ENCODE peak calls at places on chromosomes 4 and X, in five cellular contexts. One of them, this sample, is unnamed.

GRCh38 chrX:107704181-107704580 is 71.4 kb downstream of the TSC22D3 start:
- DNase-seq in left lung: no peak
- DNase-seq in HFF-Myc: no peak
- DNase-seq in RWPE1: no peak
- DNase-seq in A549: no peak
- DNase-seq in this sample: no peak

GRCh38 chr4:65624651-65625050 is 45.6 kb downstream of the EPHA5 start:
- DNase-seq in A549: no peak
- DNase-seq in left lung: no peak
- DNase-seq in RWPE1: no peak
- DNase-seq in HFF-Myc: no peak
- DNase-seq in this sample: no peak

GRCh38 chrX:65300104-65300809 is 234.3 kb downstream of the LAS1L start:
- DNase-seq in A549: no peak
- DNase-seq in HFF-Myc: no peak
- DNase-seq in RWPE1: no peak
- DNase-seq in left lung: no peak
- DNase-seq in this sample: no peak

GRCh38 chrX:30961805-30962204 is 72.8 kb upstream of the TAB3 start:
- DNase-seq in left lung: no peak
- DNase-seq in RWPE1: no peak
- DNase-seq in A549: no peak
- DNase-seq in HFF-Myc: no peak
- DNase-seq in this sample: no peak

GRCh38 chrX:71533850-71534515 is 1.1 kb downstream of the OGT start:
- DNase-seq in A549: peak
- DNase-seq in left lung: peak
- DNase-seq in RWPE1: no peak
- DNase-seq in HFF-Myc: no peak
- DNase-seq in this sample: no peak

GRCh38 chrX:55778322-55778721 is 60.8 kb downstream of the RRAGB start:
- DNase-seq in RWPE1: no peak
- DNase-seq in left lung: no peak
- DNase-seq in HFF-Myc: no peak
- DNase-seq in A549: no peak
- DNase-seq in this sample: no peak

GRCh38 chr4:48777739-48778138 is 2.3 kb downstream of the FRYL start:
- DNase-seq in HFF-Myc: no peak
- DNase-seq in left lung: no peak
- DNase-seq in RWPE1: no peak
- DNase-seq in A549: no peak
- DNase-seq in this sample: no peak

GRCh38 chrX:103864886-103865534 is 33.0 kb upstream of the RAB9B start:
- DNase-seq in RWPE1: no peak
- DNase-seq in left lung: no peak
- DNase-seq in A549: no peak
- DNase-seq in HFF-Myc: no peak
- DNase-seq in this sample: no peak

GRCh38 chr4:72875138-72875537 is 194.4 kb downstream of the COX18 start:
- DNase-seq in A549: no peak
- DNase-seq in left lung: no peak
- DNase-seq in HFF-Myc: no peak
- DNase-seq in RWPE1: no peak
- DNase-seq in this sample: no peak

GRCh38 chr4:185352202-185352601 is 43.5 kb downstream of the LRP2BP start:
- DNase-seq in RWPE1: no peak
- DNase-seq in left lung: no peak
- DNase-seq in A549: no peak
- DNase-seq in HFF-Myc: no peak
- DNase-seq in this sample: no peak

GRCh38 chr4:40586034-40586433 is 43.6 kb downstream of the RBM47 start:
- DNase-seq in A549: no peak
- DNase-seq in RWPE1: no peak
- DNase-seq in HFF-Myc: no peak
- DNase-seq in left lung: no peak
- DNase-seq in this sample: no peak

GRCh38 chrX:47576021-47576898 is 6.0 kb upstream of the TIMP1 start:
- DNase-seq in A549: no peak
- DNase-seq in left lung: no peak
- DNase-seq in RWPE1: no peak
- DNase-seq in HFF-Myc: no peak
- DNase-seq in this sample: no peak

GRCh38 chr4:98491862-98492554 is 166.4 kb downstream of the TSPAN5 start:
- DNase-seq in RWPE1: no peak
- DNase-seq in A549: no peak
- DNase-seq in left lung: no peak
- DNase-seq in HFF-Myc: no peak
- DNase-seq in this sample: no peak

GRCh38 chrX:37543324-37543723 is 28.1 kb upstream of the LANCL3 start:
- DNase-seq in A549: no peak
- DNase-seq in left lung: no peak
- DNase-seq in RWPE1: no peak
- DNase-seq in HFF-Myc: no peak
- DNase-seq in this sample: no peak

GRCh38 chr4:95693594-95693993 is 144.8 kb upstream of the UNC5C start:
- DNase-seq in left lung: no peak
- DNase-seq in A549: peak
- DNase-seq in HFF-Myc: no peak
- DNase-seq in RWPE1: no peak
- DNase-seq in this sample: no peak
- TF ChIP-seq CTCF in left lung: no peak
- TF ChIP-seq CTCF in A549: no peak
- TF ChIP-seq CTCF in HFF-Myc: no peak
- TF ChIP-seq CTCF in RWPE1: no peak
- TF ChIP-seq CTCF in this sample: peak

DNA sequence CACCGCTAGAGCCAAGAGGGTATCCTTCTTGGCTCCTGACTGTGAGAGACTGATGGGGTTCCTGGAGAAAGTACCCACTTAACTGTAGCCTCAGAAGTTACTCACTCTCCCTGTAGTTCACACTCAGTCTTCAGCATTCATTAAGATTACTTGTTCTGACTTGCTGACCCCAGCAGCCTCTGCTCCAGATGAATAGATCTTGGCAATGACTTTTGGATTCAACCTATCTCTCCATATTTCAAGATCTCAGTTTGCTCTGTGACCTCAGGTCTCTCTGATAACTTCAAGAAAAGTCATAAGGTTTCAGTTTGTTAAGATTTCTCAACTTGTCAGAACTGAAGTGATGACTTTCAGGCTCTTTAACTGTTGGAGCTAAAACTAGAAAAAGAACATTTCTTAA is 825.6 kb downstream of the PCDH7 start:
- DNase-seq in RWPE1: peak
- DNase-seq in HFF-Myc: no peak
- DNase-seq in A549: no peak
- DNase-seq in left lung: no peak
- DNase-seq in this sample: no peak
- TF ChIP-seq CTCF in RWPE1: no peak
- TF ChIP-seq CTCF in HFF-Myc: no peak
- TF ChIP-seq CTCF in A549: no peak
- TF ChIP-seq CTCF in left lung: no peak
- TF ChIP-seq CTCF in this sample: no peak

GRCh38 chrX:45822124-45822523 is 621.4 kb upstream of the DIPK2B start:
- DNase-seq in RWPE1: no peak
- DNase-seq in left lung: no peak
- DNase-seq in A549: no peak
- DNase-seq in HFF-Myc: no peak
- DNase-seq in this sample: no peak

GRCh38 chrX:45830343-45830742 is 629.7 kb upstream of the DIPK2B start:
- DNase-seq in left lung: no peak
- DNase-seq in A549: no peak
- DNase-seq in HFF-Myc: no peak
- DNase-seq in RWPE1: no peak
- DNase-seq in this sample: no peak

GRCh38 chrX:45818913-45819312 is 618.2 kb upstream of the DIPK2B start:
- DNase-seq in HFF-Myc: no peak
- DNase-seq in A549: no peak
- DNase-seq in left lung: no peak
- DNase-seq in RWPE1: no peak
- DNase-seq in this sample: no peak

DNA sequence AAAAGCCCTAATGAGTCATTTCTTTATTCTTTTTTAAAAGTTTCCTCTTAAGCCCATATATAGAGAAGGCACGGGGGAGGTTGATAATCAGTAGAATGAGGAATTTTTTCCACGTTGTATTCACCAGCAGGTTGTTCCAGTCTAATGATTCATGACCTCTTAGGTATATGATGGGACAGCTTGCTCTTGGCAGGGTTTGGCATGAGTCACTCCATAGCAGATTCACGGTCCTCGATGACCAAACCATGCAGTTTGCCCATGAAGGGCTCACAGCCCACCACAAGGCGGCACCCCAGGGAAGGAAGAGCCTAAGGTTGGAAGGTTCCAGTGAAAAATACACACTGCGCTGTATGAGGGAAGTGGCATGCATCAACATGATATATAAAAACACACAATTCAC is 623.8 kb upstream of the DIPK2B start:
- DNase-seq in left lung: peak
- DNase-seq in HFF-Myc: peak
- DNase-seq in A549: peak
- DNase-seq in RWPE1: peak
- DNase-seq in this sample: peak
- TF ChIP-seq CTCF in left lung: no peak
- TF ChIP-seq CTCF in HFF-Myc: peak
- TF ChIP-seq CTCF in A549: peak
- TF ChIP-seq CTCF in RWPE1: peak
- TF ChIP-seq CTCF in this sample: peak

GRCh38 chr4:150867148-150867547 is 147.9 kb downstream of the LRBA start:
- DNase-seq in A549: peak
- DNase-seq in HFF-Myc: peak
- DNase-seq in left lung: no peak
- DNase-seq in RWPE1: peak
- DNase-seq in this sample: peak
- TF ChIP-seq CTCF in A549: peak
- TF ChIP-seq CTCF in HFF-Myc: peak
- TF ChIP-seq CTCF in left lung: peak
- TF ChIP-seq CTCF in RWPE1: peak
- TF ChIP-seq CTCF in this sample: peak

This sample was measured in keratinocyte.